ENCODE peak calls at places on chromosomes 11 and 22, in nine cellular contexts. One of them, this sample, is unnamed.

GRCh38 chr11:68313574-68314202 is 1.3 kb downstream of the LRP5 start:
- DNase-seq in B cell: no peak
- DNase-seq in heart left ventricle: no peak
- DNase-seq in skeletal muscle cell: no peak
- DNase-seq in activated CD4-positive, alpha-beta T cell treated with anti-CD3 and anti-CD28 coated beads for 4 hours: no peak
- DNase-seq in stimulated activated CD4-positive, alpha-beta T cell treated with anti-CD3 and anti-CD28 coated beads, Interleukin-1b, Interleukin-23, amount 100 ng/mL, for 24 hours: peak; percentile 10
- DNase-seq in osteocyte: no peak
- DNase-seq in memory B cell: no peak
- DNase-seq in small intestine: peak; percentile 35
- DNase-seq in this sample: no peak

GRCh38 chr11:125123947-125124633 is 12.7 kb upstream of the TMEM218 start:
- DNase-seq in small intestine: peak; percentile 68
- DNase-seq in stimulated activated CD4-positive, alpha-beta T cell treated with anti-CD3 and anti-CD28 coated beads, Interleukin-1b, Interleukin-23, amount 100 ng/mL, for 24 hours: no peak
- DNase-seq in activated CD4-positive, alpha-beta T cell treated with anti-CD3 and anti-CD28 coated beads for 4 hours: peak; percentile 8
- DNase-seq in memory B cell: peak; percentile 19
- DNase-seq in osteocyte: no peak
- DNase-seq in skeletal muscle cell: no peak
- DNase-seq in B cell: peak; percentile 41
- DNase-seq in heart left ventricle: peak; percentile 45
- DNase-seq in this sample: peak; percentile 14

GRCh38 chr11:2194877-2195755 is 23.5 kb upstream of the TH start:
- DNase-seq in activated CD4-positive, alpha-beta T cell treated with anti-CD3 and anti-CD28 coated beads for 4 hours: peak; percentile 30
- DNase-seq in small intestine: no peak
- DNase-seq in memory B cell: peak; percentile 42
- DNase-seq in heart left ventricle: no peak
- DNase-seq in stimulated activated CD4-positive, alpha-beta T cell treated with anti-CD3 and anti-CD28 coated beads, Interleukin-1b, Interleukin-23, amount 100 ng/mL, for 24 hours: peak; percentile 37
- DNase-seq in osteocyte: no peak
- DNase-seq in skeletal muscle cell: no peak
- DNase-seq in B cell: peak; percentile 74
- DNase-seq in this sample: no peak

GRCh38 chr22:38869663-38870062 is 2.4 kb downstream of the CBX6 start:
- DNase-seq in small intestine: no peak
- DNase-seq in stimulated activated CD4-positive, alpha-beta T cell treated with anti-CD3 and anti-CD28 coated beads, Interleukin-1b, Interleukin-23, amount 100 ng/mL, for 24 hours: no peak
- DNase-seq in skeletal muscle cell: no peak
- DNase-seq in osteocyte: no peak
- DNase-seq in memory B cell: no peak
- DNase-seq in B cell: peak; percentile 5
- DNase-seq in activated CD4-positive, alpha-beta T cell treated with anti-CD3 and anti-CD28 coated beads for 4 hours: no peak
- DNase-seq in heart left ventricle: no peak
- DNase-seq in this sample: no peak

GRCh38 chr11:45182902-45183301 is 36.5 kb downstream of the PRDM11 start:
- DNase-seq in skeletal muscle cell: no peak
- DNase-seq in small intestine: peak; percentile 53
- DNase-seq in stimulated activated CD4-positive, alpha-beta T cell treated with anti-CD3 and anti-CD28 coated beads, Interleukin-1b, Interleukin-23, amount 100 ng/mL, for 24 hours: no peak
- DNase-seq in heart left ventricle: peak; percentile 36
- DNase-seq in activated CD4-positive, alpha-beta T cell treated with anti-CD3 and anti-CD28 coated beads for 4 hours: no peak
- DNase-seq in osteocyte: no peak
- DNase-seq in B cell: no peak
- DNase-seq in memory B cell: no peak
- DNase-seq in this sample: no peak

GRCh38 chr22:20807315-20807752 is 33.4 kb downstream of the SERPIND1 start:
- DNase-seq in stimulated activated CD4-positive, alpha-beta T cell treated with anti-CD3 and anti-CD28 coated beads, Interleukin-1b, Interleukin-23, amount 100 ng/mL, for 24 hours: no peak
- DNase-seq in memory B cell: no peak
- DNase-seq in B cell: no peak
- DNase-seq in skeletal muscle cell: peak; percentile 82
- DNase-seq in osteocyte: no peak
- DNase-seq in heart left ventricle: no peak
- DNase-seq in small intestine: no peak
- DNase-seq in activated CD4-positive, alpha-beta T cell treated with anti-CD3 and anti-CD28 coated beads for 4 hours: no peak
- DNase-seq in this sample: no peak

GRCh38 chr11:120409655-120410054 is 73.4 kb downstream of the ARHGEF12 start:
- DNase-seq in skeletal muscle cell: no peak
- DNase-seq in B cell: no peak
- DNase-seq in small intestine: no peak
- DNase-seq in activated CD4-positive, alpha-beta T cell treated with anti-CD3 and anti-CD28 coated beads for 4 hours: no peak
- DNase-seq in memory B cell: no peak
- DNase-seq in stimulated activated CD4-positive, alpha-beta T cell treated with anti-CD3 and anti-CD28 coated beads, Interleukin-1b, Interleukin-23, amount 100 ng/mL, for 24 hours: no peak
- DNase-seq in osteocyte: no peak
- DNase-seq in heart left ventricle: no peak
- DNase-seq in this sample: no peak

GRCh38 chr11:60942207-60942606 is 9.8 kb downstream of the SLC15A3 start:
- DNase-seq in B cell: no peak
- DNase-seq in small intestine: no peak
- DNase-seq in osteocyte: no peak
- DNase-seq in activated CD4-positive, alpha-beta T cell treated with anti-CD3 and anti-CD28 coated beads for 4 hours: no peak
- DNase-seq in stimulated activated CD4-positive, alpha-beta T cell treated with anti-CD3 and anti-CD28 coated beads, Interleukin-1b, Interleukin-23, amount 100 ng/mL, for 24 hours: no peak
- DNase-seq in memory B cell: no peak
- DNase-seq in skeletal muscle cell: no peak
- DNase-seq in heart left ventricle: no peak
- DNase-seq in this sample: no peak

GRCh38 chr11:95082576-95083001 is 7.1 kb upstream of the ENDOD1 start:
- DNase-seq in heart left ventricle: no peak
- DNase-seq in memory B cell: no peak
- DNase-seq in B cell: no peak
- DNase-seq in skeletal muscle cell: no peak
- DNase-seq in activated CD4-positive, alpha-beta T cell treated with anti-CD3 and anti-CD28 coated beads for 4 hours: no peak
- DNase-seq in stimulated activated CD4-positive, alpha-beta T cell treated with anti-CD3 and anti-CD28 coated beads, Interleukin-1b, Interleukin-23, amount 100 ng/mL, for 24 hours: no peak
- DNase-seq in small intestine: no peak
- DNase-seq in osteocyte: no peak
- DNase-seq in this sample: no peak

GRCh38 chr11:114154271-114155047 is 94.9 kb downstream of the ZBTB16 start:
- DNase-seq in small intestine: no peak
- DNase-seq in skeletal muscle cell: peak; percentile 97
- DNase-seq in memory B cell: no peak
- DNase-seq in activated CD4-positive, alpha-beta T cell treated with anti-CD3 and anti-CD28 coated beads for 4 hours: no peak
- DNase-seq in B cell: no peak
- DNase-seq in osteocyte: no peak
- DNase-seq in stimulated activated CD4-positive, alpha-beta T cell treated with anti-CD3 and anti-CD28 coated beads, Interleukin-1b, Interleukin-23, amount 100 ng/mL, for 24 hours: no peak
- DNase-seq in heart left ventricle: no peak
- DNase-seq in this sample: no peak

GRCh38 chr11:113618360-113618759 is 87.7 kb downstream of the TMPRSS5 start:
- DNase-seq in B cell: no peak
- DNase-seq in memory B cell: no peak
- DNase-seq in heart left ventricle: no peak
- DNase-seq in small intestine: no peak
- DNase-seq in activated CD4-positive, alpha-beta T cell treated with anti-CD3 and anti-CD28 coated beads for 4 hours: no peak
- DNase-seq in osteocyte: no peak
- DNase-seq in skeletal muscle cell: peak; percentile 38
- DNase-seq in stimulated activated CD4-positive, alpha-beta T cell treated with anti-CD3 and anti-CD28 coated beads, Interleukin-1b, Interleukin-23, amount 100 ng/mL, for 24 hours: no peak
- DNase-seq in this sample: no peak

GRCh38 chr11:64264371-64264852 is 13.1 kb downstream of the PLCB3 start:
- DNase-seq in memory B cell: no peak
- DNase-seq in heart left ventricle: no peak
- DNase-seq in skeletal muscle cell: no peak
- DNase-seq in small intestine: no peak
- DNase-seq in stimulated activated CD4-positive, alpha-beta T cell treated with anti-CD3 and anti-CD28 coated beads, Interleukin-1b, Interleukin-23, amount 100 ng/mL, for 24 hours: no peak
- DNase-seq in B cell: no peak
- DNase-seq in activated CD4-positive, alpha-beta T cell treated with anti-CD3 and anti-CD28 coated beads for 4 hours: no peak
- DNase-seq in osteocyte: no peak
- DNase-seq in this sample: no peak

GRCh38 chr22:35561796-35562526 is 21.3 kb downstream of the RASD2 start:
- DNase-seq in activated CD4-positive, alpha-beta T cell treated with anti-CD3 and anti-CD28 coated beads for 4 hours: no peak
- DNase-seq in B cell: no peak
- DNase-seq in stimulated activated CD4-positive, alpha-beta T cell treated with anti-CD3 and anti-CD28 coated beads, Interleukin-1b, Interleukin-23, amount 100 ng/mL, for 24 hours: no peak
- DNase-seq in skeletal muscle cell: peak; percentile 43
- DNase-seq in osteocyte: no peak
- DNase-seq in memory B cell: no peak
- DNase-seq in small intestine: no peak
- DNase-seq in heart left ventricle: no peak
- DNase-seq in this sample: no peak

GRCh38 chr22:46865052-46865434 is 102.6 kb downstream of the TBC1D22A start:
- DNase-seq in stimulated activated CD4-positive, alpha-beta T cell treated with anti-CD3 and anti-CD28 coated beads, Interleukin-1b, Interleukin-23, amount 100 ng/mL, for 24 hours: no peak
- DNase-seq in osteocyte: no peak
- DNase-seq in activated CD4-positive, alpha-beta T cell treated with anti-CD3 and anti-CD28 coated beads for 4 hours: no peak
- DNase-seq in skeletal muscle cell: no peak
- DNase-seq in small intestine: no peak
- DNase-seq in memory B cell: no peak
- DNase-seq in B cell: no peak
- DNase-seq in heart left ventricle: no peak
- DNase-seq in this sample: no peak

GRCh38 chr22:46012881-46013281 is 35.9 kb upstream of the WNT7B start:
- DNase-seq in activated CD4-positive, alpha-beta T cell treated with anti-CD3 and anti-CD28 coated beads for 4 hours: no peak
- DNase-seq in B cell: no peak
- DNase-seq in stimulated activated CD4-positive, alpha-beta T cell treated with anti-CD3 and anti-CD28 coated beads, Interleukin-1b, Interleukin-23, amount 100 ng/mL, for 24 hours: no peak
- DNase-seq in heart left ventricle: no peak
- DNase-seq in skeletal muscle cell: no peak
- DNase-seq in osteocyte: no peak
- DNase-seq in memory B cell: no peak
- DNase-seq in small intestine: no peak
- DNase-seq in this sample: no peak

GRCh38 chr11:134515081-134515960 is 103.3 kb upstream of the B3GAT1 start:
- DNase-seq in heart left ventricle: no peak
- DNase-seq in osteocyte: no peak
- DNase-seq in memory B cell: no peak
- DNase-seq in skeletal muscle cell: no peak
- DNase-seq in B cell: no peak
- DNase-seq in small intestine: peak; percentile 90
- DNase-seq in activated CD4-positive, alpha-beta T cell treated with anti-CD3 and anti-CD28 coated beads for 4 hours: no peak
- DNase-seq in stimulated activated CD4-positive, alpha-beta T cell treated with anti-CD3 and anti-CD28 coated beads, Interleukin-1b, Interleukin-23, amount 100 ng/mL, for 24 hours: no peak
- DNase-seq in this sample: no peak

GRCh38 chr11:73784080-73784634 is 3.5 kb upstream of the MRPL48 start:
- DNase-seq in osteocyte: no peak
- DNase-seq in stimulated activated CD4-positive, alpha-beta T cell treated with anti-CD3 and anti-CD28 coated beads, Interleukin-1b, Interleukin-23, amount 100 ng/mL, for 24 hours: no peak
- DNase-seq in B cell: no peak
- DNase-seq in activated CD4-positive, alpha-beta T cell treated with anti-CD3 and anti-CD28 coated beads for 4 hours: no peak
- DNase-seq in skeletal muscle cell: no peak
- DNase-seq in heart left ventricle: no peak
- DNase-seq in memory B cell: no peak
- DNase-seq in small intestine: no peak
- DNase-seq in this sample: no peak

GRCh38 chr11:62546244-62546936 is at the start of gene AHNAK:
- DNase-seq in memory B cell: peak; percentile 89
- DNase-seq in stimulated activated CD4-positive, alpha-beta T cell treated with anti-CD3 and anti-CD28 coated beads, Interleukin-1b, Interleukin-23, amount 100 ng/mL, for 24 hours: peak; percentile 57
- DNase-seq in osteocyte: no peak
- DNase-seq in activated CD4-positive, alpha-beta T cell treated with anti-CD3 and anti-CD28 coated beads for 4 hours: peak; percentile 66
- DNase-seq in heart left ventricle: peak; percentile 90
- DNase-seq in skeletal muscle cell: no peak
- DNase-seq in B cell: peak; percentile 93
- DNase-seq in small intestine: peak; percentile 77
- DNase-seq in this sample: no peak

GRCh38 chr11:61994981-61995380 is 27.5 kb upstream of the FTH1 start:
- DNase-seq in osteocyte: no peak
- DNase-seq in memory B cell: no peak
- DNase-seq in heart left ventricle: no peak
- DNase-seq in stimulated activated CD4-positive, alpha-beta T cell treated with anti-CD3 and anti-CD28 coated beads, Interleukin-1b, Interleukin-23, amount 100 ng/mL, for 24 hours: no peak
- DNase-seq in small intestine: no peak
- DNase-seq in B cell: no peak
- DNase-seq in skeletal muscle cell: no peak
- DNase-seq in activated CD4-positive, alpha-beta T cell treated with anti-CD3 and anti-CD28 coated beads for 4 hours: no peak
- DNase-seq in this sample: no peak

GRCh38 chr11:35622070-35622469 is 3.8 kb downstream of the FJX1 start:
- DNase-seq in small intestine: no peak
- DNase-seq in stimulated activated CD4-positive, alpha-beta T cell treated with anti-CD3 and anti-CD28 coated beads, Interleukin-1b, Interleukin-23, amount 100 ng/mL, for 24 hours: no peak
- DNase-seq in heart left ventricle: no peak
- DNase-seq in skeletal muscle cell: no peak
- DNase-seq in osteocyte: no peak
- DNase-seq in memory B cell: no peak
- DNase-seq in B cell: no peak
- DNase-seq in activated CD4-positive, alpha-beta T cell treated with anti-CD3 and anti-CD28 coated beads for 4 hours: no peak
- DNase-seq in this sample: no peak

GRCh38 chr11:121535122-121535796 is 82.5 kb upstream of the SORL1-AS1 start:
- DNase-seq in B cell: no peak
- DNase-seq in heart left ventricle: no peak
- DNase-seq in activated CD4-positive, alpha-beta T cell treated with anti-CD3 and anti-CD28 coated beads for 4 hours: no peak
- DNase-seq in osteocyte: peak; percentile 38
- DNase-seq in stimulated activated CD4-positive, alpha-beta T cell treated with anti-CD3 and anti-CD28 coated beads, Interleukin-1b, Interleukin-23, amount 100 ng/mL, for 24 hours: no peak
- DNase-seq in memory B cell: no peak
- DNase-seq in small intestine: no peak
- DNase-seq in skeletal muscle cell: no peak
- DNase-seq in this sample: no peak

GRCh38 chr11:44033411-44033850 is 14.3 kb upstream of the ACCSL start:
- DNase-seq in stimulated activated CD4-positive, alpha-beta T cell treated with anti-CD3 and anti-CD28 coated beads, Interleukin-1b, Interleukin-23, amount 100 ng/mL, for 24 hours: no peak
- DNase-seq in B cell: no peak
- DNase-seq in activated CD4-positive, alpha-beta T cell treated with anti-CD3 and anti-CD28 coated beads for 4 hours: no peak
- DNase-seq in small intestine: no peak
- DNase-seq in memory B cell: no peak
- DNase-seq in heart left ventricle: no peak
- DNase-seq in osteocyte: peak; percentile 62
- DNase-seq in skeletal muscle cell: no peak
- DNase-seq in this sample: no peak

GRCh38 chr22:24244144-24244787 is 616 bp downstream of the GGT5 start:
- DNase-seq in heart left ventricle: no peak
- DNase-seq in osteocyte: no peak
- DNase-seq in B cell: peak; percentile 2
- DNase-seq in activated CD4-positive, alpha-beta T cell treated with anti-CD3 and anti-CD28 coated beads for 4 hours: peak; percentile 33
- DNase-seq in small intestine: no peak
- DNase-seq in memory B cell: no peak
- DNase-seq in stimulated activated CD4-positive, alpha-beta T cell treated with anti-CD3 and anti-CD28 coated beads, Interleukin-1b, Interleukin-23, amount 100 ng/mL, for 24 hours: no peak
- DNase-seq in skeletal muscle cell: peak; percentile 60
- DNase-seq in this sample: no peak

GRCh38 chr11:112902411-112903011 is 58.7 kb upstream of the NCAM1 start:
- DNase-seq in heart left ventricle: no peak
- DNase-seq in B cell: no peak
- DNase-seq in memory B cell: no peak
- DNase-seq in skeletal muscle cell: no peak
- DNase-seq in small intestine: no peak
- DNase-seq in osteocyte: no peak
- DNase-seq in activated CD4-positive, alpha-beta T cell treated with anti-CD3 and anti-CD28 coated beads for 4 hours: no peak
- DNase-seq in stimulated activated CD4-positive, alpha-beta T cell treated with anti-CD3 and anti-CD28 coated beads, Interleukin-1b, Interleukin-23, amount 100 ng/mL, for 24 hours: no peak
- DNase-seq in this sample: no peak

GRCh38 chr11:80239217-80239616 is 798.4 kb upstream of the TENM4 start:
- DNase-seq in B cell: no peak
- DNase-seq in stimulated activated CD4-positive, alpha-beta T cell treated with anti-CD3 and anti-CD28 coated beads, Interleukin-1b, Interleukin-23, amount 100 ng/mL, for 24 hours: no peak
- DNase-seq in small intestine: no peak
- DNase-seq in skeletal muscle cell: no peak
- DNase-seq in memory B cell: no peak
- DNase-seq in osteocyte: no peak
- DNase-seq in activated CD4-positive, alpha-beta T cell treated with anti-CD3 and anti-CD28 coated beads for 4 hours: no peak
- DNase-seq in heart left ventricle: no peak
- DNase-seq in this sample: no peak

GRCh38 chr11:133843454-133843987 is 1.8 kb downstream of the SPATA19 start:
- DNase-seq in memory B cell: no peak
- DNase-seq in osteocyte: peak; percentile 53
- DNase-seq in B cell: no peak
- DNase-seq in heart left ventricle: no peak
- DNase-seq in stimulated activated CD4-positive, alpha-beta T cell treated with anti-CD3 and anti-CD28 coated beads, Interleukin-1b, Interleukin-23, amount 100 ng/mL, for 24 hours: no peak
- DNase-seq in small intestine: no peak
- DNase-seq in skeletal muscle cell: no peak
- DNase-seq in activated CD4-positive, alpha-beta T cell treated with anti-CD3 and anti-CD28 coated beads for 4 hours: no peak
- DNase-seq in this sample: no peak

GRCh38 chr11:65488273-65489058 is 10.4 kb upstream of the MALAT1 start:
- DNase-seq in B cell: no peak
- DNase-seq in small intestine: peak; percentile 46
- DNase-seq in activated CD4-positive, alpha-beta T cell treated with anti-CD3 and anti-CD28 coated beads for 4 hours: no peak
- DNase-seq in heart left ventricle: peak; percentile 50
- DNase-seq in skeletal muscle cell: no peak
- DNase-seq in memory B cell: no peak
- DNase-seq in stimulated activated CD4-positive, alpha-beta T cell treated with anti-CD3 and anti-CD28 coated beads, Interleukin-1b, Interleukin-23, amount 100 ng/mL, for 24 hours: no peak
- DNase-seq in osteocyte: no peak
- DNase-seq in this sample: no peak

This sample was measured in NCI-H187.